ENCODE peak calls at places on chromosomes 4 and X, in four cellular contexts. X is transverse colon, T is psoas muscle, D is HepG2. J is an unnamed sample.

GRCh38 chr4:39655866-39656265 is 17.2 kb upstream of the SMIM14 start:
- DNase-seq in T (no peak), D (peak; percentile 17), X (no peak), J (no peak)

GRCh38 chrX:17417411-17417810 is 42.4 kb downstream of the NHS start:
- DNase-seq in T (no peak), X (no peak), D (no peak), J (no peak)

GRCh38 chr4:71472946-71473345 is 134.1 kb downstream of the SLC4A4 start:
- DNase-seq in D (no peak), T (no peak), X (no peak), J (no peak)

GRCh38 chrX:123731987-123732678 is 719 bp downstream of the THOC2 start:
- DNase-seq in D (no peak), T (no peak), X (peak; percentile 16), J (no peak)

GRCh38 chrX:22073928-22074327 is 41.8 kb downstream of the PHEX start:
- DNase-seq in X (no peak), D (no peak), T (no peak), J (no peak)

GRCh38 chr4:99485212-99485611 is 25.6 kb upstream of the C4orf17 start:
- DNase-seq in T (no peak), D (no peak), X (no peak), J (no peak)

GRCh38 chrX:17559728-17560379 is 177.4 kb upstream of the SCML1 start:
- DNase-seq in T (no peak), X (no peak), D (no peak), J (no peak)

GRCh38 chr4:173642509-173642908 is 112.5 kb upstream of the HAND2 start:
- DNase-seq in D (no peak), X (no peak), T (no peak), J (peak; percentile 24)

GRCh38 chrX:148865237-148865636 is 364.8 kb downstream of the AFF2 start:
- DNase-seq in X (no peak), D (no peak), T (no peak), J (no peak)

GRCh38 chr4:182248295-182248694 is 5.1 kb downstream of the TENM3 start:
- DNase-seq in X (no peak), T (no peak), D (no peak), J (no peak)

GRCh38 chrX:11770320-11770719 is 12.3 kb downstream of the MSL3 start:
- DNase-seq in T (no peak), X (peak; percentile 28), D (peak; percentile 23), J (no peak)

GRCh38 chr4:56743550-56743949 is 62.5 kb upstream of the HOPX start:
- DNase-seq in X (peak; percentile 22), T (no peak), D (no peak), J (no peak)

GRCh38 chr4:8703401-8703696 is 110.8 kb downstream of the CPZ start:
- DNase-seq in X (no peak), T (peak; percentile 17), D (no peak), J (no peak)

GRCh38 chrX:34859191-34859590 is 83.4 kb upstream of the FAM47B start:
- DNase-seq in D (no peak), T (no peak), X (no peak), J (no peak)

GRCh38 chr4:168832746-168833575 is 177.1 kb downstream of the CBR4 start:
- DNase-seq in T (peak; percentile 67), D (no peak), X (peak; percentile 19), J (peak; percentile 53)

GRCh38 chr4:141473952-141474351 is 162.4 kb upstream of the IL15 start:
- DNase-seq in T (no peak), D (no peak), X (no peak), J (no peak)

GRCh38 chr4:134327274-134328122 is 125.9 kb upstream of the PABPC4L start:
- DNase-seq in D (no peak), X (no peak), T (no peak), J (no peak)

GRCh38 chrX:34563809-34564208 is 93.3 kb downstream of the TMEM47 start:
- DNase-seq in X (no peak), T (no peak), D (no peak), J (no peak)

GRCh38 chr4:159360549-159360948 is 257.7 kb downstream of the RAPGEF2 start:
- DNase-seq in T (no peak), D (no peak), X (no peak), J (no peak)

GRCh38 chr4:185792384-185793146 is 19.4 kb downstream of the SORBS2 start:
- DNase-seq in X (no peak), D (peak; percentile 95), T (no peak), J (peak; percentile 29)

GRCh38 chr4:189124149-189124758 is 816.4 kb upstream of the FRG1 start:
- DNase-seq in X (no peak), D (peak; percentile 4), T (no peak), J (no peak)

GRCh38 chrX:136608295-136608933 is 39.5 kb upstream of the CD40LG start:
- DNase-seq in T (peak; percentile 59), D (no peak), X (peak; percentile 64), J (peak; percentile 38)

GRCh38 chrX:50801135-50801534 is 12.9 kb downstream of the SHROOM4 start:
- DNase-seq in X (no peak), T (no peak), D (no peak), J (no peak)

GRCh38 chr4:117623321-117623720 is 411.0 kb upstream of the NDST3 start:
- DNase-seq in D (no peak), X (no peak), T (no peak), J (no peak)

GRCh38 chrX:56468441-56468840 is 95.0 kb upstream of the UBQLN2 start:
- DNase-seq in D (no peak), X (no peak), T (no peak), J (no peak)

GRCh38 chr4:23171971-23172370 is 479.2 kb downstream of the GBA3 start:
- DNase-seq in X (no peak), D (no peak), T (no peak), J (no peak)

GRCh38 chr4:179307297-179308136 is 1865.3 kb upstream of the AGA start:
- DNase-seq in X (peak; percentile 16), T (no peak), D (peak; percentile 24), J (no peak)

GRCh38 chr4:54487491-54487890 is 170.3 kb upstream of the KIT start:
- DNase-seq in T (no peak), X (no peak), D (no peak), J (no peak)

GRCh38 chr4:22501715-22502095 is 14.2 kb downstream of the ADGRA3 start:
- DNase-seq in T (no peak), D (no peak), X (no peak), J (no peak)

GRCh38 chr4:1471443-1472147 is 65.4 kb upstream of the NKX1-1 start:
- DNase-seq in D (no peak), T (peak; percentile 35), X (no peak), J (peak; percentile 5)

DNA sequence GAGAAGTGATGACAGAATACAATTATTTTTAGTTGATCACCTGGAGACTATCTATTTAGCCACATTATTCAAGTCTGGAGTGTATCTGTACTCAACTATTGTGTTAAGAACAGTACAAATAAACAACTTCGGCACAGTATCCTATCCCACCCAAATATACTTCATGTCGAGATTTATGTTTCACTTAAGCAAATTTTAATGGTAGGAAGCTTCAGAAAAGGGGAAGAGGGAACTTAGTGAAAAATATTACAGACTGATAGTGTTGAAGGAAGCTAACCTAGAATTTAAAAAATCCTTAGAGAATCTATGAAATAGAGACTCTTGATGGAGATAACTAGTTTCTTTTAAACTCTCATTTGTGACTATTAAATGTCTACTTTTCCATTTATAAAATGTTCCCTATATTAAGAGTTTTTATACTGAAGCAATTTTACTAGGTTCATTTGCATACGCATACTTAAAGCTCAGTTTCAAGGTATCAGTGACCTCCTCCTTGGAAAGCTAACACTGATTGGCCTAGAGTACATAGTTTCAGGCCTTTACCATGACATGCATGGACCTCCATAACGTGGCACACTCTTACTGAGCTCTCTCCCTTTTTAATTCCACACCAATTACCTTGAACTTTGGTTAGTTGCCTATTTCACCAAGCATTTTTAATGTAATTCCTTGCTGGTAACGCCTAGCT is 197.7 kb downstream of the CAMK2D start:
- DNase-seq in T (no peak), D (no peak), X (no peak), J (no peak)
- H3K27ac ChIP-seq in T (no peak overlapping the region), D (no peak overlapping the region), X (no peak overlapping the region), J (no peak overlapping the region)

DNA sequence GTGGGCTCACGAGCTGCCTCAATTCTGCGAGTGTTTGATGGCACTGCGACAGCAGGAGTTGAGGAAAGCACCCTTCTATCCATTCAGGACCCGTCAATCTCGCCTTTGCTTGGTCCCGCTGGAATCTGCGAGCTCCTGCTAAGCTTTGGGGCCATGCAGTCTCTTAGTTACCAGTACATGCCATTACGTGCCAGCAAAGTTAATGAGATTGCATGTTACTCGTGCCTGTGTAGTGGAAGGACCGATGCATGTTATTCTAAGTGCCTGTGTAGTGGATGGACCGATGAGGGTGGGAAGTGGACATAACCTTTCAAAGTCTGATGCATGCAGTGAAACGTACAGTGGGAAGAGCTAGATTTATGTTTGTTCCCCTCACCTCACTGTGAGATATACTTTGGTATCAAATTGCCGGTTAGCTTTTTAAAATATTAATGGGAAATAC is 569 bp downstream of the RPS3A start:
- DNase-seq in D (no peak), T (no peak), X (no peak), J (no peak)
- TF ChIP-seq CTCF in D (no peak), T (no peak), X (no peak), J (no peak)

GRCh38 chr4:139232751-139233150 is 47.3 kb downstream of the MGARP start:
- DNase-seq in T (no peak), D (no peak), X (no peak), J (no peak)
- H3K4me1 ChIP-seq in T (no peaks in the 10 kb centered on the region), D (peaks cover 14% of the 10 kb centered on the region), X (no peaks in the 10 kb centered on the region), J (no peaks in the 10 kb centered on the region)

DNA sequence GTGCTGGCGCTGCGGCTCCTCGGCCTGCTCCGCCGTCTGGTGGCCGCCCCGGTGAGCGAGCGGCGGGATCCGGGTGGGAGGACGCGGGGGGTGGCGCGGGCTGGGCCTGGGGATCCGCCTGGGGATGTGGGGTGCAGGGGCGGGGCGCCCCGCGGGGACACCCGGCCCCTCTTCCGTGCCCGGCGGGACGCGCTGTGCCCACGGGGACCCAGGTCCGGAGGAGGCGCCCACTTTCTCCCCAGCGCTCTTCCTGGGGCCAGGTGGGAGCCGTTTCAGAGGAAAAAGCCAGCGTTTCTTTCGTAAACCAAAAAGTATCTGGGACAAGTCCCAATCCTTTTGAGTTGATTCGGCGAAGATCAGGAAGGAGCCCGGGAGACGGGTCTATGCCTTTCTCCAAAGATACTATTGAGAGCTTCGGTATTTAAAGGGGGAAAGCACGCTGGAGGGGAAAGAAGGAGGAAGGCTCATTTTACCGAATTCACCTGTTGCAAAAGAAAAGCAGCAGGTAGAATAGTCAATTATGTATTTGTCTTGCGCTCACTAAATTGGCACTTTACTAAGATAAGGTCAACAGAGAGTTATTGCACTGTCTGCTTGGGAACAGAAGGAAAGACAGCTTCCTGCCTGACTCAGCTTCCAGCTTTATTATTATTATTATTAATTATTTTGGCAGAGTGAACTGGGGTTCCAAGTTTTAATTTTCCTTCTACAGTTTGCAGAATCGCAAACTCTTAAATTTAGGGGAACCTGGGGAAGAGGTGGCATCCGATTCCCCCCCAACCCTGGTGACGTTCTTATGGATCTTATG is 81.5 kb upstream of the CD99 start:
- DNase-seq in X (no peak), T (no peak), D (no peak), J (no peak)
- H3K27ac ChIP-seq in X (peak overlapping the region; percentile 90), T (peak overlapping the region; percentile 43), D (peak overlapping the region; percentile 92), J (peak overlapping the region; percentile 82)

DNA sequence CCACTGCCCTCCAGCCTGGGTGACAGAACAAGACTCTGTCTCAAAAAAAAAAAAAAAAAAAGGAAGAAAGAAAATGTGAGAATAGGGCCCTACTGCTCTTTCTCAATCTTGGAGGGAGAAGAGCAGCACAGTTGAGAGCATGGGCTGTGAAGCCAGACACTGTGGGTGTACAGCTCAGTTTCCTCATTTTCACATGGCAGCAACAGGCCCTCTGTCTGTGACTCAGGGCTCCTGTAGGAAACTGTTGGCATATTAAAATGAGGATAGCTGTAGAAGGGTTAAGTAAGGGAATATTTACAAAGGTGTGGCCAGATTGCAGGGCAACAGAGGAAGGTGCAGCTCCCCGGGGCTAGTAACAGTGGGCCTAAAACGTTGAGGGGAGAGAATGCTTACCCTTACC is 3.4 kb downstream of the AKAP14 start:
- DNase-seq in X (peak; percentile 10), D (no peak), T (no peak), J (no peak)
- TF ChIP-seq CTCF in X (no peak), D (no peak), T (no peak), J (no peak)

J was measured in heart right ventricle.